ENCODE peak calls at places on chromosomes 12 and 14, in nine cellular contexts. One of them, this sample, is unnamed. For H3K4me1 and H3K27me3, the result is how much of the 10 kb centered on the place peaks cover.

GRCh38 chr14:97149775-97150174 is 352.6 kb downstream of the VRK1 start:
- DNase-seq in tibial artery: no peak
- DNase-seq in colonic mucosa: no peak
- DNase-seq in psoas muscle: no peak
- DNase-seq in keratinocyte: no peak
- DNase-seq in fibroblast of lung: no peak
- DNase-seq in right lobe of liver: no peak
- DNase-seq in RWPE2: no peak
- DNase-seq in IMR-90: no peak
- DNase-seq in this sample: no peak

GRCh38 chr12:101127521-101128219 is 82.4 kb downstream of the SLC5A8 start:
- DNase-seq in tibial artery: no peak
- DNase-seq in colonic mucosa: no peak
- DNase-seq in psoas muscle: no peak
- DNase-seq in keratinocyte: no peak
- DNase-seq in fibroblast of lung: peak
- DNase-seq in right lobe of liver: no peak
- DNase-seq in RWPE2: no peak
- DNase-seq in IMR-90: peak
- DNase-seq in this sample: no peak

GRCh38 chr14:61385002-61385685 is 63.8 kb downstream of the PRKCH start:
- DNase-seq in tibial artery: no peak
- DNase-seq in colonic mucosa: no peak
- DNase-seq in psoas muscle: no peak
- DNase-seq in keratinocyte: no peak
- DNase-seq in fibroblast of lung: peak
- DNase-seq in right lobe of liver: no peak
- DNase-seq in RWPE2: no peak
- DNase-seq in IMR-90: no peak
- DNase-seq in this sample: no peak

GRCh38 chr12:44464180-44464579 is 411.9 kb downstream of the NELL2 start:
- DNase-seq in tibial artery: no peak
- DNase-seq in colonic mucosa: no peak
- DNase-seq in psoas muscle: no peak
- DNase-seq in keratinocyte: no peak
- DNase-seq in fibroblast of lung: no peak
- DNase-seq in right lobe of liver: no peak
- DNase-seq in RWPE2: no peak
- DNase-seq in IMR-90: no peak
- DNase-seq in this sample: no peak

GRCh38 chr12:128531153-128531552 is 264.2 kb downstream of the TMEM132C start:
- DNase-seq in tibial artery: no peak
- DNase-seq in colonic mucosa: no peak
- DNase-seq in psoas muscle: no peak
- DNase-seq in keratinocyte: no peak
- DNase-seq in fibroblast of lung: no peak
- DNase-seq in right lobe of liver: no peak
- DNase-seq in RWPE2: no peak
- DNase-seq in IMR-90: no peak
- DNase-seq in this sample: no peak

GRCh38 chr12:23555808-23556207 is 393.7 kb downstream of the SOX5 start:
- DNase-seq in tibial artery: no peak
- DNase-seq in colonic mucosa: no peak
- DNase-seq in psoas muscle: no peak
- DNase-seq in keratinocyte: no peak
- DNase-seq in fibroblast of lung: no peak
- DNase-seq in right lobe of liver: no peak
- DNase-seq in RWPE2: no peak
- DNase-seq in IMR-90: no peak
- DNase-seq in this sample: no peak

GRCh38 chr12:108648371-108648770 is 14.7 kb upstream of the SELPLG start:
- DNase-seq in tibial artery: no peak
- DNase-seq in colonic mucosa: no peak
- DNase-seq in psoas muscle: no peak
- DNase-seq in keratinocyte: no peak
- DNase-seq in fibroblast of lung: no peak
- DNase-seq in right lobe of liver: no peak
- DNase-seq in RWPE2: no peak
- DNase-seq in IMR-90: no peak
- DNase-seq in this sample: no peak

GRCh38 chr14:93980464-93981201 is 4.3 kb upstream of the ASB2 start:
- DNase-seq in tibial artery: peak
- DNase-seq in colonic mucosa: no peak
- DNase-seq in psoas muscle: peak
- DNase-seq in keratinocyte: no peak
- DNase-seq in fibroblast of lung: peak
- DNase-seq in right lobe of liver: no peak
- DNase-seq in RWPE2: no peak
- DNase-seq in IMR-90: peak
- DNase-seq in this sample: no peak

GRCh38 chr14:104723651-104724406 is at the start of gene ADSS1:
- DNase-seq in tibial artery: peak
- DNase-seq in colonic mucosa: peak
- DNase-seq in psoas muscle: peak
- DNase-seq in keratinocyte: no peak
- DNase-seq in fibroblast of lung: peak
- DNase-seq in right lobe of liver: peak
- DNase-seq in RWPE2: no peak
- DNase-seq in IMR-90: no peak
- DNase-seq in this sample: peak

GRCh38 chr12:67988600-67988999 is 647 bp upstream of the IFNG-AS1 start:
- DNase-seq in tibial artery: no peak
- DNase-seq in colonic mucosa: no peak
- DNase-seq in psoas muscle: no peak
- DNase-seq in keratinocyte: no peak
- DNase-seq in fibroblast of lung: no peak
- DNase-seq in right lobe of liver: no peak
- DNase-seq in RWPE2: no peak
- DNase-seq in IMR-90: no peak
- DNase-seq in this sample: no peak
- H3K4me1 ChIP-seq in tibial artery: under half
- H3K4me1 ChIP-seq in colonic mucosa: under half
- H3K4me1 ChIP-seq in psoas muscle: under half
- H3K4me1 ChIP-seq in keratinocyte: under half
- H3K4me1 ChIP-seq in fibroblast of lung: under half
- H3K4me1 ChIP-seq in right lobe of liver: under half
- H3K4me1 ChIP-seq in RWPE2: under half
- H3K4me1 ChIP-seq in IMR-90: under half
- H3K4me1 ChIP-seq in this sample: under half

GRCh38 chr12:47877081-47877480 is 27.7 kb downstream of the VDR start:
- DNase-seq in tibial artery: no peak
- DNase-seq in colonic mucosa: no peak
- DNase-seq in psoas muscle: no peak
- DNase-seq in keratinocyte: no peak
- DNase-seq in fibroblast of lung: no peak
- DNase-seq in right lobe of liver: no peak
- DNase-seq in RWPE2: no peak
- DNase-seq in IMR-90: no peak
- DNase-seq in this sample: no peak

GRCh38 chr12:47878293-47878917 is 26.4 kb downstream of the VDR start:
- DNase-seq in tibial artery: peak
- DNase-seq in colonic mucosa: no peak
- DNase-seq in psoas muscle: no peak
- DNase-seq in keratinocyte: no peak
- DNase-seq in fibroblast of lung: no peak
- DNase-seq in right lobe of liver: no peak
- DNase-seq in RWPE2: no peak
- DNase-seq in IMR-90: no peak
- DNase-seq in this sample: no peak

GRCh38 chr12:47875732-47876131 is 29.1 kb downstream of the VDR start:
- DNase-seq in tibial artery: peak
- DNase-seq in colonic mucosa: no peak
- DNase-seq in psoas muscle: no peak
- DNase-seq in keratinocyte: no peak
- DNase-seq in fibroblast of lung: no peak
- DNase-seq in right lobe of liver: no peak
- DNase-seq in RWPE2: no peak
- DNase-seq in IMR-90: no peak
- DNase-seq in this sample: no peak

GRCh38 chr12:47874316-47874715 is 30.5 kb downstream of the VDR start:
- DNase-seq in tibial artery: peak
- DNase-seq in colonic mucosa: peak
- DNase-seq in psoas muscle: no peak
- DNase-seq in keratinocyte: no peak
- DNase-seq in fibroblast of lung: no peak
- DNase-seq in right lobe of liver: no peak
- DNase-seq in RWPE2: no peak
- DNase-seq in IMR-90: no peak
- DNase-seq in this sample: no peak

GRCh38 chr12:47876404-47876960 is 28.3 kb downstream of the VDR start:
- DNase-seq in tibial artery: peak
- DNase-seq in colonic mucosa: no peak
- DNase-seq in psoas muscle: no peak
- DNase-seq in keratinocyte: peak
- DNase-seq in fibroblast of lung: no peak
- DNase-seq in right lobe of liver: no peak
- DNase-seq in RWPE2: no peak
- DNase-seq in IMR-90: no peak
- DNase-seq in this sample: no peak
- TF ChIP-seq CTCF in tibial artery: no peak
- TF ChIP-seq CTCF in colonic mucosa: no peak
- TF ChIP-seq CTCF in psoas muscle: no peak
- TF ChIP-seq CTCF in keratinocyte: peak
- TF ChIP-seq CTCF in fibroblast of lung: no peak
- TF ChIP-seq CTCF in right lobe of liver: no peak
- TF ChIP-seq CTCF in RWPE2: no peak
- TF ChIP-seq CTCF in IMR-90: no peak
- TF ChIP-seq CTCF in this sample: no peak

GRCh38 chr14:52269100-52269499 is 1.6 kb downstream of the PTGDR start:
- DNase-seq in tibial artery: no peak
- DNase-seq in colonic mucosa: peak
- DNase-seq in psoas muscle: no peak
- DNase-seq in keratinocyte: no peak
- DNase-seq in fibroblast of lung: no peak
- DNase-seq in right lobe of liver: no peak
- DNase-seq in RWPE2: no peak
- DNase-seq in IMR-90: no peak
- DNase-seq in this sample: no peak
- H3K27me3 ChIP-seq in tibial artery: under half
- H3K27me3 ChIP-seq in colonic mucosa: under half
- H3K27me3 ChIP-seq in psoas muscle: under half
- H3K27me3 ChIP-seq in keratinocyte: under half
- H3K27me3 ChIP-seq in fibroblast of lung: under half
- H3K27me3 ChIP-seq in right lobe of liver: under half
- H3K27me3 ChIP-seq in RWPE2: half or more
- H3K27me3 ChIP-seq in IMR-90: under half
- H3K27me3 ChIP-seq in this sample: under half

GRCh38 chr12:57754411-57755193 is at the start of gene MARCHF9:
- DNase-seq in tibial artery: peak
- DNase-seq in colonic mucosa: peak
- DNase-seq in psoas muscle: no peak
- DNase-seq in keratinocyte: no peak
- DNase-seq in fibroblast of lung: no peak
- DNase-seq in right lobe of liver: peak
- DNase-seq in RWPE2: peak
- DNase-seq in IMR-90: no peak
- DNase-seq in this sample: peak
- H3K4me1 ChIP-seq in tibial artery: under half
- H3K4me1 ChIP-seq in colonic mucosa: under half
- H3K4me1 ChIP-seq in psoas muscle: under half
- H3K4me1 ChIP-seq in keratinocyte: under half
- H3K4me1 ChIP-seq in fibroblast of lung: under half
- H3K4me1 ChIP-seq in right lobe of liver: under half
- H3K4me1 ChIP-seq in RWPE2: under half
- H3K4me1 ChIP-seq in IMR-90: under half
- H3K4me1 ChIP-seq in this sample: under half

GRCh38 chr12:118219106-118219505 is 83.2 kb downstream of the PEBP1 start:
- DNase-seq in tibial artery: no peak
- DNase-seq in colonic mucosa: no peak
- DNase-seq in psoas muscle: no peak
- DNase-seq in keratinocyte: no peak
- DNase-seq in fibroblast of lung: no peak
- DNase-seq in right lobe of liver: no peak
- DNase-seq in RWPE2: no peak
- DNase-seq in IMR-90: no peak
- DNase-seq in this sample: no peak

GRCh38 chr12:118219772-118220171 is 83.8 kb downstream of the PEBP1 start:
- DNase-seq in tibial artery: no peak
- DNase-seq in colonic mucosa: no peak
- DNase-seq in psoas muscle: no peak
- DNase-seq in keratinocyte: no peak
- DNase-seq in fibroblast of lung: no peak
- DNase-seq in right lobe of liver: no peak
- DNase-seq in RWPE2: no peak
- DNase-seq in IMR-90: no peak
- DNase-seq in this sample: no peak

DNA sequence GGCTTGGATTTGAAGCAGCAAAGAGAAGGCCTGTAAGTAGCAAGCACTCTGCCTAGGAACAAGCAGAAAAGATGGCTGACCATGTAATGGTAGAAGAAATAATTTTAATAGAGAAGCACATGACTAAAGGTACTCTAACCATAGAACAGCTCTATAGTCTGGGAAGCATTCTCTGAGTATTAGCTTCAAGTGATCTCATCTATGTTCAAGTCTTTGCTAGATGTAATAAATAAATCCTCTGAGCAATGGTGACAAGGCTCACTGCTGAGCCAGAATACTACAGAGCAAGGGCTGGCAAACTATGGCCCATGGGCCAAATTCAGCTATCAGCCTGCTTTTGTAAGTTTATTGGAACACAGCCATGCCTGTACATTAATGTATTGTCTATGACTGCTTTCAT is 84.8 kb downstream of the PEBP1 start:
- DNase-seq in tibial artery: no peak
- DNase-seq in colonic mucosa: no peak
- DNase-seq in psoas muscle: no peak
- DNase-seq in keratinocyte: no peak
- DNase-seq in fibroblast of lung: peak
- DNase-seq in right lobe of liver: no peak
- DNase-seq in RWPE2: no peak
- DNase-seq in IMR-90: peak
- DNase-seq in this sample: no peak
- TF ChIP-seq CTCF in tibial artery: no peak
- TF ChIP-seq CTCF in colonic mucosa: no peak
- TF ChIP-seq CTCF in psoas muscle: no peak
- TF ChIP-seq CTCF in keratinocyte: no peak
- TF ChIP-seq CTCF in fibroblast of lung: no peak
- TF ChIP-seq CTCF in right lobe of liver: no peak
- TF ChIP-seq CTCF in RWPE2: no peak
- TF ChIP-seq CTCF in IMR-90: no peak
- TF ChIP-seq CTCF in this sample: no peak

GRCh38 chr12:110583137-110584059 is at the start of gene PPTC7:
- DNase-seq in tibial artery: peak
- DNase-seq in colonic mucosa: peak
- DNase-seq in psoas muscle: peak
- DNase-seq in keratinocyte: peak
- DNase-seq in fibroblast of lung: peak
- DNase-seq in right lobe of liver: peak
- DNase-seq in RWPE2: peak
- DNase-seq in IMR-90: peak
- DNase-seq in this sample: peak
- H3K27me3 ChIP-seq in tibial artery: under half
- H3K27me3 ChIP-seq in colonic mucosa: under half
- H3K27me3 ChIP-seq in psoas muscle: under half
- H3K27me3 ChIP-seq in keratinocyte: under half
- H3K27me3 ChIP-seq in fibroblast of lung: under half
- H3K27me3 ChIP-seq in right lobe of liver: under half
- H3K27me3 ChIP-seq in RWPE2: under half
- H3K27me3 ChIP-seq in IMR-90: under half
- H3K27me3 ChIP-seq in this sample: under half

This sample was measured in upper lobe of right lung.